ENCODE peak calls at places on chromosomes 12 and 14, in six cellular contexts. One of them, this sample, is unnamed.

GRCh38 chr12:104199964-104200363 is 15.6 kb upstream of the TXNRD1 start:
- DNase-seq in adipocyte: no peak
- DNase-seq in nephron progenitor cell: no peak
- DNase-seq in iris pigment epithelial cell: no peak
- DNase-seq in H9: no peak
- DNase-seq in glomerular endothelial cell: no peak
- DNase-seq in this sample: no peak

GRCh38 chr14:89578048-89578619 is 161.1 kb upstream of the FOXN3 start:
- DNase-seq in H9: no peak
- DNase-seq in nephron progenitor cell: no peak
- DNase-seq in iris pigment epithelial cell: peak
- DNase-seq in glomerular endothelial cell: no peak
- DNase-seq in adipocyte: peak
- DNase-seq in this sample: no peak

GRCh38 chr12:52223411-52224039 is 9.5 kb upstream of the KRT7 start:
- DNase-seq in glomerular endothelial cell: no peak
- DNase-seq in adipocyte: no peak
- DNase-seq in nephron progenitor cell: no peak
- DNase-seq in H9: no peak
- DNase-seq in iris pigment epithelial cell: no peak
- DNase-seq in this sample: no peak

GRCh38 chr12:124126950-124127349 is 153.9 kb downstream of the ZNF664 start:
- DNase-seq in nephron progenitor cell: no peak
- DNase-seq in glomerular endothelial cell: no peak
- DNase-seq in adipocyte: no peak
- DNase-seq in iris pigment epithelial cell: no peak
- DNase-seq in H9: no peak
- DNase-seq in this sample: no peak

GRCh38 chr14:93381644-93382043 is 34.7 kb downstream of the COX8C start:
- DNase-seq in H9: no peak
- DNase-seq in iris pigment epithelial cell: no peak
- DNase-seq in glomerular endothelial cell: no peak
- DNase-seq in adipocyte: no peak
- DNase-seq in nephron progenitor cell: no peak
- DNase-seq in this sample: no peak

GRCh38 chr12:104596128-104596799 is 139.5 kb downstream of the CHST11 start:
- DNase-seq in glomerular endothelial cell: no peak
- DNase-seq in nephron progenitor cell: no peak
- DNase-seq in H9: no peak
- DNase-seq in iris pigment epithelial cell: peak
- DNase-seq in adipocyte: peak
- DNase-seq in this sample: no peak

GRCh38 chr14:101563654-101564443 is 2.6 kb downstream of the DIO3 start:
- DNase-seq in adipocyte: no peak
- DNase-seq in iris pigment epithelial cell: no peak
- DNase-seq in nephron progenitor cell: peak
- DNase-seq in H9: peak
- DNase-seq in glomerular endothelial cell: no peak
- DNase-seq in this sample: no peak

GRCh38 chr14:102086972-102087761 is at the start of gene HSP90AA1:
- DNase-seq in adipocyte: peak
- DNase-seq in nephron progenitor cell: peak
- DNase-seq in glomerular endothelial cell: no peak
- DNase-seq in H9: peak
- DNase-seq in iris pigment epithelial cell: peak
- DNase-seq in this sample: peak

GRCh38 chr14:89171168-89171567 is 245.9 kb downstream of the FOXN3 start:
- DNase-seq in nephron progenitor cell: no peak
- DNase-seq in H9: no peak
- DNase-seq in iris pigment epithelial cell: peak
- DNase-seq in glomerular endothelial cell: no peak
- DNase-seq in adipocyte: peak
- DNase-seq in this sample: no peak

GRCh38 chr14:40417777-40418401 is 985.7 kb upstream of the FBXO33 start:
- DNase-seq in H9: peak
- DNase-seq in glomerular endothelial cell: peak
- DNase-seq in nephron progenitor cell: peak
- DNase-seq in adipocyte: no peak
- DNase-seq in iris pigment epithelial cell: no peak
- DNase-seq in this sample: peak

GRCh38 chr14:90278199-90279175 is 22.1 kb downstream of the PSMC1 start:
- DNase-seq in glomerular endothelial cell: no peak
- DNase-seq in H9: no peak
- DNase-seq in adipocyte: no peak
- DNase-seq in iris pigment epithelial cell: no peak
- DNase-seq in nephron progenitor cell: no peak
- DNase-seq in this sample: no peak

GRCh38 chr12:44930972-44931600 is 55.0 kb upstream of the NELL2 start:
- DNase-seq in adipocyte: peak
- DNase-seq in nephron progenitor cell: peak
- DNase-seq in iris pigment epithelial cell: peak
- DNase-seq in glomerular endothelial cell: peak
- DNase-seq in H9: no peak
- DNase-seq in this sample: peak

GRCh38 chr12:19107750-19108149 is 21.8 kb upstream of the PLEKHA5 start:
- DNase-seq in adipocyte: no peak
- DNase-seq in glomerular endothelial cell: no peak
- DNase-seq in iris pigment epithelial cell: no peak
- DNase-seq in H9: no peak
- DNase-seq in nephron progenitor cell: no peak
- DNase-seq in this sample: no peak

GRCh38 chr12:9064201-9064814 is 51.4 kb downstream of the A2M start:
- DNase-seq in adipocyte: peak
- DNase-seq in nephron progenitor cell: peak
- DNase-seq in H9: peak
- DNase-seq in iris pigment epithelial cell: peak
- DNase-seq in glomerular endothelial cell: no peak
- DNase-seq in this sample: peak

GRCh38 chr12:108633534-108634224 is at the start of gene SELPLG:
- DNase-seq in iris pigment epithelial cell: no peak
- DNase-seq in adipocyte: no peak
- DNase-seq in glomerular endothelial cell: no peak
- DNase-seq in H9: peak
- DNase-seq in nephron progenitor cell: no peak
- DNase-seq in this sample: no peak

GRCh38 chr12:124700810-124701594 is 133.6 kb upstream of the NCOR2 start:
- DNase-seq in H9: peak
- DNase-seq in adipocyte: peak
- DNase-seq in iris pigment epithelial cell: peak
- DNase-seq in nephron progenitor cell: no peak
- DNase-seq in glomerular endothelial cell: no peak
- DNase-seq in this sample: no peak

GRCh38 chr12:43113153-43113552 is 438.9 kb downstream of the ADAMTS20 start:
- DNase-seq in adipocyte: peak
- DNase-seq in iris pigment epithelial cell: peak
- DNase-seq in glomerular endothelial cell: no peak
- DNase-seq in H9: no peak
- DNase-seq in nephron progenitor cell: no peak
- DNase-seq in this sample: no peak

GRCh38 chr14:81561084-81561775 is 27.6 kb upstream of the SEL1L start:
- DNase-seq in iris pigment epithelial cell: no peak
- DNase-seq in nephron progenitor cell: no peak
- DNase-seq in glomerular endothelial cell: no peak
- DNase-seq in H9: no peak
- DNase-seq in adipocyte: no peak
- DNase-seq in this sample: no peak

GRCh38 chr12:64506955-64507354 is 55.0 kb downstream of the TBK1 start:
- DNase-seq in iris pigment epithelial cell: no peak
- DNase-seq in adipocyte: no peak
- DNase-seq in H9: no peak
- DNase-seq in nephron progenitor cell: no peak
- DNase-seq in glomerular endothelial cell: no peak
- DNase-seq in this sample: no peak

GRCh38 chr12:116152268-116152667 is 125.2 kb downstream of the MED13L start:
- DNase-seq in nephron progenitor cell: no peak
- DNase-seq in adipocyte: peak
- DNase-seq in iris pigment epithelial cell: peak
- DNase-seq in glomerular endothelial cell: no peak
- DNase-seq in H9: no peak
- DNase-seq in this sample: no peak

GRCh38 chr12:45415393-45415817 is 199.5 kb downstream of the ANO6 start:
- DNase-seq in adipocyte: peak
- DNase-seq in H9: no peak
- DNase-seq in glomerular endothelial cell: peak
- DNase-seq in nephron progenitor cell: no peak
- DNase-seq in iris pigment epithelial cell: peak
- DNase-seq in this sample: no peak

GRCh38 chr14:57833304-57833703 is 32.6 kb downstream of the SLC35F4 start:
- DNase-seq in glomerular endothelial cell: no peak
- DNase-seq in iris pigment epithelial cell: peak
- DNase-seq in adipocyte: peak
- DNase-seq in H9: no peak
- DNase-seq in nephron progenitor cell: no peak
- DNase-seq in this sample: no peak

GRCh38 chr12:124754949-124755800 is 108.5 kb downstream of the SCARB1 start:
- DNase-seq in adipocyte: peak
- DNase-seq in glomerular endothelial cell: no peak
- DNase-seq in nephron progenitor cell: no peak
- DNase-seq in iris pigment epithelial cell: peak
- DNase-seq in H9: peak
- DNase-seq in this sample: peak

GRCh38 chr12:106284294-106285105 is 18.0 kb upstream of the TCP11L2 start:
- DNase-seq in glomerular endothelial cell: no peak
- DNase-seq in adipocyte: no peak
- DNase-seq in nephron progenitor cell: no peak
- DNase-seq in H9: no peak
- DNase-seq in iris pigment epithelial cell: no peak
- DNase-seq in this sample: no peak

GRCh38 chr12:5012337-5012736 is 31.3 kb upstream of the KCNA5 start:
- DNase-seq in glomerular endothelial cell: no peak
- DNase-seq in nephron progenitor cell: no peak
- DNase-seq in iris pigment epithelial cell: no peak
- DNase-seq in H9: no peak
- DNase-seq in adipocyte: no peak
- DNase-seq in this sample: no peak

GRCh38 chr14:72000907-72001306 is 68.7 kb downstream of the RGS6 start:
- DNase-seq in adipocyte: no peak
- DNase-seq in iris pigment epithelial cell: no peak
- DNase-seq in glomerular endothelial cell: no peak
- DNase-seq in nephron progenitor cell: no peak
- DNase-seq in H9: no peak
- DNase-seq in this sample: no peak

GRCh38 chr12:750356-751191 is 1.8 kb upstream of the WNK1 start:
- DNase-seq in nephron progenitor cell: no peak
- DNase-seq in glomerular endothelial cell: no peak
- DNase-seq in iris pigment epithelial cell: no peak
- DNase-seq in adipocyte: peak
- DNase-seq in H9: no peak
- DNase-seq in this sample: peak

GRCh38 chr14:41586237-41586636 is 20.4 kb upstream of the LRFN5 start:
- DNase-seq in nephron progenitor cell: no peak
- DNase-seq in adipocyte: no peak
- DNase-seq in iris pigment epithelial cell: no peak
- DNase-seq in glomerular endothelial cell: no peak
- DNase-seq in H9: no peak
- DNase-seq in this sample: no peak

GRCh38 chr12:113755098-113755497 is 211.0 kb downstream of the RBM19 start:
- DNase-seq in glomerular endothelial cell: no peak
- DNase-seq in iris pigment epithelial cell: no peak
- DNase-seq in nephron progenitor cell: no peak
- DNase-seq in H9: no peak
- DNase-seq in adipocyte: no peak
- DNase-seq in this sample: no peak

GRCh38 chr12:473863-474577 is 14.3 kb downstream of the B4GALNT3 start:
- DNase-seq in nephron progenitor cell: no peak
- DNase-seq in H9: peak
- DNase-seq in glomerular endothelial cell: no peak
- DNase-seq in adipocyte: no peak
- DNase-seq in iris pigment epithelial cell: no peak
- DNase-seq in this sample: no peak

GRCh38 chr12:1591029-1591428 is 3.4 kb downstream of the FBXL14 start:
- DNase-seq in adipocyte: peak
- DNase-seq in iris pigment epithelial cell: peak
- DNase-seq in glomerular endothelial cell: no peak
- DNase-seq in H9: no peak
- DNase-seq in nephron progenitor cell: no peak
- DNase-seq in this sample: no peak

GRCh38 chr12:23536293-23536692 is 413.2 kb downstream of the SOX5 start:
- DNase-seq in adipocyte: no peak
- DNase-seq in H9: no peak
- DNase-seq in glomerular endothelial cell: no peak
- DNase-seq in nephron progenitor cell: no peak
- DNase-seq in iris pigment epithelial cell: no peak
- DNase-seq in this sample: peak

GRCh38 chr14:64174922-64175782 is 119.0 kb downstream of the ESR2 start:
- DNase-seq in iris pigment epithelial cell: no peak
- DNase-seq in glomerular endothelial cell: no peak
- DNase-seq in H9: no peak
- DNase-seq in nephron progenitor cell: no peak
- DNase-seq in adipocyte: no peak
- DNase-seq in this sample: no peak

GRCh38 chr14:83483063-83483462 is 1949.4 kb upstream of the SEL1L start:
- DNase-seq in nephron progenitor cell: no peak
- DNase-seq in H9: no peak
- DNase-seq in glomerular endothelial cell: no peak
- DNase-seq in iris pigment epithelial cell: peak
- DNase-seq in adipocyte: peak
- DNase-seq in this sample: no peak

GRCh38 chr12:122687091-122687490 is 16.1 kb downstream of the HCAR2 start:
- DNase-seq in nephron progenitor cell: no peak
- DNase-seq in adipocyte: no peak
- DNase-seq in H9: no peak
- DNase-seq in iris pigment epithelial cell: peak
- DNase-seq in glomerular endothelial cell: no peak
- DNase-seq in this sample: no peak

This sample was measured in NCI-H146.